ENCODE peak calls at places on chromosomes 13 and 19, in eight cellular contexts. One of them, this sample, is unnamed.

GRCh38 chr19:18520848-18521691 is 800 bp downstream of the ELL start:
- DNase-seq in ecto neural progenitor cell: peak
- DNase-seq in NCI-H2081: no peak
- DNase-seq in hypothalamus: no peak
- DNase-seq in heart right ventricle: peak
- DNase-seq in OCI-LY7: peak
- DNase-seq in AG10803: no peak
- DNase-seq in AG09309: no peak
- DNase-seq in this sample: no peak

GRCh38 chr19:3360494-3361383 is 5.6 kb upstream of the NFIC start:
- DNase-seq in ecto neural progenitor cell: no peak
- DNase-seq in NCI-H2081: peak
- DNase-seq in hypothalamus: peak
- DNase-seq in heart right ventricle: peak
- DNase-seq in OCI-LY7: peak
- DNase-seq in AG10803: no peak
- DNase-seq in AG09309: no peak
- DNase-seq in this sample: peak

GRCh38 chr13:67619346-67619745 is 389.2 kb upstream of the PCDH9 start:
- DNase-seq in ecto neural progenitor cell: no peak
- DNase-seq in NCI-H2081: no peak
- DNase-seq in hypothalamus: no peak
- DNase-seq in heart right ventricle: no peak
- DNase-seq in OCI-LY7: no peak
- DNase-seq in AG10803: no peak
- DNase-seq in AG09309: no peak
- DNase-seq in this sample: no peak

GRCh38 chr19:14544977-14545715 is 15.8 kb downstream of the TECR start:
- DNase-seq in ecto neural progenitor cell: no peak
- DNase-seq in NCI-H2081: peak
- DNase-seq in hypothalamus: peak
- DNase-seq in heart right ventricle: peak
- DNase-seq in OCI-LY7: no peak
- DNase-seq in AG10803: peak
- DNase-seq in AG09309: no peak
- DNase-seq in this sample: no peak

GRCh38 chr19:31656507-31656906 is 307.3 kb upstream of the TSHZ3 start:
- DNase-seq in ecto neural progenitor cell: no peak
- DNase-seq in NCI-H2081: no peak
- DNase-seq in hypothalamus: no peak
- DNase-seq in heart right ventricle: no peak
- DNase-seq in OCI-LY7: no peak
- DNase-seq in AG10803: no peak
- DNase-seq in AG09309: no peak
- DNase-seq in this sample: no peak

GRCh38 chr19:33440241-33440640 is 66.7 kb downstream of the CEBPG start:
- DNase-seq in ecto neural progenitor cell: no peak
- DNase-seq in NCI-H2081: no peak
- DNase-seq in hypothalamus: no peak
- DNase-seq in heart right ventricle: no peak
- DNase-seq in OCI-LY7: no peak
- DNase-seq in AG10803: no peak
- DNase-seq in AG09309: no peak
- DNase-seq in this sample: peak

GRCh38 chr19:8320564-8321066 is 560 bp downstream of the NDUFA7 start:
- DNase-seq in ecto neural progenitor cell: no peak
- DNase-seq in NCI-H2081: no peak
- DNase-seq in hypothalamus: no peak
- DNase-seq in heart right ventricle: no peak
- DNase-seq in OCI-LY7: peak
- DNase-seq in AG10803: no peak
- DNase-seq in AG09309: no peak
- DNase-seq in this sample: no peak

GRCh38 chr19:1850809-1851544 is 2.7 kb upstream of the REXO1 start:
- DNase-seq in ecto neural progenitor cell: no peak
- DNase-seq in NCI-H2081: no peak
- DNase-seq in hypothalamus: no peak
- DNase-seq in heart right ventricle: no peak
- DNase-seq in OCI-LY7: no peak
- DNase-seq in AG10803: no peak
- DNase-seq in AG09309: no peak
- DNase-seq in this sample: no peak